ENCODE peak calls at places on chromosome 10, in seven cellular contexts. One of them, this sample, is unnamed.

GRCh38 chr10:36765777-36766176 is 359.6 kb upstream of the ANKRD30A start:
- DNase-seq in Panc1: no peak
- DNase-seq in RWPE1: no peak
- DNase-seq in CD4-positive, alpha-beta T cell: no peak
- DNase-seq in epithelial cell of proximal tubule: no peak
- DNase-seq in cardiac muscle cell: no peak
- DNase-seq in colonic mucosa: no peak
- DNase-seq in this sample: no peak

GRCh38 chr10:99393036-99393435 is 37.4 kb downstream of the GOT1 start:
- DNase-seq in Panc1: no peak
- DNase-seq in RWPE1: peak
- DNase-seq in CD4-positive, alpha-beta T cell: no peak
- DNase-seq in epithelial cell of proximal tubule: no peak
- DNase-seq in cardiac muscle cell: no peak
- DNase-seq in colonic mucosa: no peak
- DNase-seq in this sample: no peak

GRCh38 chr10:106573106-106573505 is 591.4 kb downstream of the SORCS1 start:
- DNase-seq in Panc1: no peak
- DNase-seq in RWPE1: peak
- DNase-seq in CD4-positive, alpha-beta T cell: no peak
- DNase-seq in epithelial cell of proximal tubule: no peak
- DNase-seq in cardiac muscle cell: no peak
- DNase-seq in colonic mucosa: no peak
- DNase-seq in this sample: no peak

GRCh38 chr10:92822060-92822634 is 26.2 kb upstream of the EXOC6 start:
- DNase-seq in Panc1: no peak
- DNase-seq in RWPE1: peak
- DNase-seq in CD4-positive, alpha-beta T cell: no peak
- DNase-seq in epithelial cell of proximal tubule: no peak
- DNase-seq in cardiac muscle cell: no peak
- DNase-seq in colonic mucosa: no peak
- DNase-seq in this sample: no peak

GRCh38 chr10:112509558-112510299 is 62.7 kb downstream of the VTI1A start:
- DNase-seq in Panc1: no peak
- DNase-seq in RWPE1: no peak
- DNase-seq in CD4-positive, alpha-beta T cell: no peak
- DNase-seq in epithelial cell of proximal tubule: no peak
- DNase-seq in cardiac muscle cell: no peak
- DNase-seq in colonic mucosa: no peak
- DNase-seq in this sample: no peak

GRCh38 chr10:16819026-16819425 is 1.8 kb upstream of the RSU1 start:
- DNase-seq in Panc1: no peak
- DNase-seq in RWPE1: no peak
- DNase-seq in CD4-positive, alpha-beta T cell: no peak
- DNase-seq in epithelial cell of proximal tubule: no peak
- DNase-seq in cardiac muscle cell: no peak
- DNase-seq in colonic mucosa: no peak
- DNase-seq in this sample: no peak

GRCh38 chr10:25766687-25767221 is 167.3 kb upstream of the MYO3A start:
- DNase-seq in Panc1: no peak
- DNase-seq in RWPE1: no peak
- DNase-seq in CD4-positive, alpha-beta T cell: no peak
- DNase-seq in epithelial cell of proximal tubule: no peak
- DNase-seq in cardiac muscle cell: peak
- DNase-seq in colonic mucosa: no peak
- DNase-seq in this sample: no peak

GRCh38 chr10:6311700-6312330 is 109.1 kb downstream of the PFKFB3 start:
- DNase-seq in Panc1: no peak
- DNase-seq in RWPE1: no peak
- DNase-seq in CD4-positive, alpha-beta T cell: no peak
- DNase-seq in epithelial cell of proximal tubule: no peak
- DNase-seq in cardiac muscle cell: peak
- DNase-seq in colonic mucosa: no peak
- DNase-seq in this sample: no peak

GRCh38 chr10:58782876-58783859 is 270.5 kb downstream of the BICC1 start:
- DNase-seq in Panc1: no peak
- DNase-seq in RWPE1: no peak
- DNase-seq in CD4-positive, alpha-beta T cell: no peak
- DNase-seq in epithelial cell of proximal tubule: no peak
- DNase-seq in cardiac muscle cell: peak
- DNase-seq in colonic mucosa: peak
- DNase-seq in this sample: no peak

GRCh38 chr10:75073442-75073841 is 38.0 kb upstream of the SAMD8 start:
- DNase-seq in Panc1: no peak
- DNase-seq in RWPE1: no peak
- DNase-seq in CD4-positive, alpha-beta T cell: no peak
- DNase-seq in epithelial cell of proximal tubule: no peak
- DNase-seq in cardiac muscle cell: no peak
- DNase-seq in colonic mucosa: no peak
- DNase-seq in this sample: no peak

GRCh38 chr10:3475367-3475766 is 302.8 kb upstream of the PITRM1 start:
- DNase-seq in Panc1: no peak
- DNase-seq in RWPE1: no peak
- DNase-seq in CD4-positive, alpha-beta T cell: no peak
- DNase-seq in epithelial cell of proximal tubule: no peak
- DNase-seq in cardiac muscle cell: no peak
- DNase-seq in colonic mucosa: no peak
- DNase-seq in this sample: no peak

GRCh38 chr10:131779661-131780394 is 121.0 kb upstream of the PPP2R2D start:
- DNase-seq in Panc1: no peak
- DNase-seq in RWPE1: no peak
- DNase-seq in CD4-positive, alpha-beta T cell: no peak
- DNase-seq in epithelial cell of proximal tubule: no peak
- DNase-seq in cardiac muscle cell: no peak
- DNase-seq in colonic mucosa: no peak
- DNase-seq in this sample: no peak

GRCh38 chr10:107148906-107149305 is 15.6 kb downstream of the SORCS1 start:
- DNase-seq in Panc1: no peak
- DNase-seq in RWPE1: no peak
- DNase-seq in CD4-positive, alpha-beta T cell: no peak
- DNase-seq in epithelial cell of proximal tubule: no peak
- DNase-seq in cardiac muscle cell: no peak
- DNase-seq in colonic mucosa: no peak
- DNase-seq in this sample: no peak

GRCh38 chr10:72642318-72642717 is 16.4 kb upstream of the MICU1 start:
- DNase-seq in Panc1: no peak
- DNase-seq in RWPE1: no peak
- DNase-seq in CD4-positive, alpha-beta T cell: no peak
- DNase-seq in epithelial cell of proximal tubule: no peak
- DNase-seq in cardiac muscle cell: no peak
- DNase-seq in colonic mucosa: no peak
- DNase-seq in this sample: no peak

GRCh38 chr10:128069351-128070051 is 56.7 kb downstream of the MKI67 start:
- DNase-seq in Panc1: peak
- DNase-seq in RWPE1: peak
- DNase-seq in CD4-positive, alpha-beta T cell: peak
- DNase-seq in epithelial cell of proximal tubule: peak
- DNase-seq in cardiac muscle cell: peak
- DNase-seq in colonic mucosa: peak
- DNase-seq in this sample: peak

GRCh38 chr10:95260397-95260881 is 30.4 kb downstream of the PDLIM1 start:
- DNase-seq in Panc1: peak
- DNase-seq in RWPE1: peak
- DNase-seq in CD4-positive, alpha-beta T cell: no peak
- DNase-seq in epithelial cell of proximal tubule: peak
- DNase-seq in cardiac muscle cell: peak
- DNase-seq in colonic mucosa: peak
- DNase-seq in this sample: no peak

GRCh38 chr10:100811752-100812750 is 66.7 kb downstream of the PAX2 start:
- DNase-seq in Panc1: no peak
- DNase-seq in RWPE1: no peak
- DNase-seq in CD4-positive, alpha-beta T cell: no peak
- DNase-seq in epithelial cell of proximal tubule: no peak
- DNase-seq in cardiac muscle cell: no peak
- DNase-seq in colonic mucosa: no peak
- DNase-seq in this sample: no peak

GRCh38 chr10:32790483-32790882 is 167.5 kb downstream of the ITGB1 start:
- DNase-seq in Panc1: no peak
- DNase-seq in RWPE1: no peak
- DNase-seq in CD4-positive, alpha-beta T cell: no peak
- DNase-seq in epithelial cell of proximal tubule: no peak
- DNase-seq in cardiac muscle cell: no peak
- DNase-seq in colonic mucosa: no peak
- DNase-seq in this sample: no peak

GRCh38 chr10:51176976-51177690 is 102.8 kb downstream of the PRKG1 start:
- DNase-seq in Panc1: no peak
- DNase-seq in RWPE1: peak
- DNase-seq in CD4-positive, alpha-beta T cell: no peak
- DNase-seq in epithelial cell of proximal tubule: no peak
- DNase-seq in cardiac muscle cell: no peak
- DNase-seq in colonic mucosa: no peak
- DNase-seq in this sample: no peak

GRCh38 chr10:44267007-44267406 is 117.9 kb downstream of the CXCL12 start:
- DNase-seq in Panc1: no peak
- DNase-seq in RWPE1: no peak
- DNase-seq in CD4-positive, alpha-beta T cell: no peak
- DNase-seq in epithelial cell of proximal tubule: no peak
- DNase-seq in cardiac muscle cell: no peak
- DNase-seq in colonic mucosa: no peak
- DNase-seq in this sample: no peak

DNA sequence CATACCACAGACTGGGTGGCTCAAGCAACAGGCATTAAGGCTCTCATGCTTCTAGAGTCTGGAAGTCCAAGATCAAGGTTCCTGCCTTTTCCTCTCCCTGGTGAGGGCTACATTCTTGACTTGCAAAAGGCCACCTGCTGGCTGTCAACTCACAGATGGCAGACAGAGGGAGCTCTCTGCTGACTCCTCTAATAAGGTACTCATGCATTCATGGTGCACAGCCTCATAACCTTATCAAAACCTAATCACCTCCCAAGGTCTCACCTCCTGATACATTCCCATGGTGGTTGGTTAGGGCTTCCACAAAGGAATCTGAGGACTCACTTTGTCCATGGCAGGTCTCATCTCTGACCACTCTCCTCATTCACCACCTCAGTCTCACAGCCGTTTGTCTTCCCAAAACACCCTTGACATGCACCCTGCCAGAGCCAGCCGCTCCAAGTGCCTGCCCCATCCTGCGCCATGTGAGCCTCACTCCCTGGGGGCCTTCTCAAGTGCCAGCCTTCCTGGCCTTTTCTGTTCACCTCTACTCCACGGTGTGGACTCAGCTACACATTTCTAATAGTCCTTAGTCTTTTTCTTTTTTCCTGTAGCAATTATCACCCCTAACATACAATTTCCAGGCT is 400.3 kb upstream of the ADARB2 start:
- DNase-seq in Panc1: no peak
- DNase-seq in RWPE1: peak
- DNase-seq in CD4-positive, alpha-beta T cell: no peak
- DNase-seq in epithelial cell of proximal tubule: no peak
- DNase-seq in cardiac muscle cell: peak
- DNase-seq in colonic mucosa: no peak
- DNase-seq in this sample: no peak
- TF ChIP-seq CTCF in Panc1: peak
- TF ChIP-seq CTCF in RWPE1: no peak
- TF ChIP-seq CTCF in CD4-positive, alpha-beta T cell: no peak
- TF ChIP-seq CTCF in epithelial cell of proximal tubule: peak
- TF ChIP-seq CTCF in cardiac muscle cell: no peak
- TF ChIP-seq CTCF in colonic mucosa: no peak
- TF ChIP-seq CTCF in this sample: peak

GRCh38 chr10:89954787-89955566 is 253.6 kb downstream of the KIF20B start:
- DNase-seq in Panc1: no peak
- DNase-seq in RWPE1: peak
- DNase-seq in CD4-positive, alpha-beta T cell: no peak
- DNase-seq in epithelial cell of proximal tubule: no peak
- DNase-seq in cardiac muscle cell: no peak
- DNase-seq in colonic mucosa: no peak
- DNase-seq in this sample: no peak
- TF ChIP-seq CTCF in Panc1: peak
- TF ChIP-seq CTCF in RWPE1: peak
- TF ChIP-seq CTCF in CD4-positive, alpha-beta T cell: no peak
- TF ChIP-seq CTCF in epithelial cell of proximal tubule: peak
- TF ChIP-seq CTCF in cardiac muscle cell: peak
- TF ChIP-seq CTCF in colonic mucosa: no peak
- TF ChIP-seq CTCF in this sample: peak

GRCh38 chr10:104301907-104302690 is 33.1 kb downstream of the GSTO2 start:
- DNase-seq in Panc1: no peak
- DNase-seq in RWPE1: no peak
- DNase-seq in CD4-positive, alpha-beta T cell: no peak
- DNase-seq in epithelial cell of proximal tubule: no peak
- DNase-seq in cardiac muscle cell: no peak
- DNase-seq in colonic mucosa: no peak
- DNase-seq in this sample: no peak
- TF ChIP-seq CTCF in Panc1: peak
- TF ChIP-seq CTCF in RWPE1: no peak
- TF ChIP-seq CTCF in CD4-positive, alpha-beta T cell: no peak
- TF ChIP-seq CTCF in epithelial cell of proximal tubule: peak
- TF ChIP-seq CTCF in cardiac muscle cell: no peak
- TF ChIP-seq CTCF in colonic mucosa: no peak
- TF ChIP-seq CTCF in this sample: no peak

GRCh38 chr10:27240891-27241639 is 468 bp upstream of the ACBD5 start:
- DNase-seq in Panc1: no peak
- DNase-seq in RWPE1: no peak
- DNase-seq in CD4-positive, alpha-beta T cell: no peak
- DNase-seq in epithelial cell of proximal tubule: no peak
- DNase-seq in cardiac muscle cell: peak
- DNase-seq in colonic mucosa: peak
- DNase-seq in this sample: no peak

GRCh38 chr10:27240212-27240890 is at the start of gene ACBD5:
- DNase-seq in Panc1: no peak
- DNase-seq in RWPE1: peak
- DNase-seq in CD4-positive, alpha-beta T cell: peak
- DNase-seq in epithelial cell of proximal tubule: no peak
- DNase-seq in cardiac muscle cell: peak
- DNase-seq in colonic mucosa: peak
- DNase-seq in this sample: peak

GRCh38 chr10:27242951-27243551 is 2.5 kb upstream of the ACBD5 start:
- DNase-seq in Panc1: no peak
- DNase-seq in RWPE1: peak
- DNase-seq in CD4-positive, alpha-beta T cell: peak
- DNase-seq in epithelial cell of proximal tubule: no peak
- DNase-seq in cardiac muscle cell: peak
- DNase-seq in colonic mucosa: peak
- DNase-seq in this sample: no peak

GRCh38 chr10:27242473-27242950 is 1.9 kb upstream of the ACBD5 start:
- DNase-seq in Panc1: no peak
- DNase-seq in RWPE1: no peak
- DNase-seq in CD4-positive, alpha-beta T cell: no peak
- DNase-seq in epithelial cell of proximal tubule: no peak
- DNase-seq in cardiac muscle cell: no peak
- DNase-seq in colonic mucosa: no peak
- DNase-seq in this sample: no peak

GRCh38 chr10:27241640-27242472 is 1.3 kb upstream of the ACBD5 start:
- DNase-seq in Panc1: peak
- DNase-seq in RWPE1: peak
- DNase-seq in CD4-positive, alpha-beta T cell: peak
- DNase-seq in epithelial cell of proximal tubule: peak
- DNase-seq in cardiac muscle cell: peak
- DNase-seq in colonic mucosa: peak
- DNase-seq in this sample: peak
- TF ChIP-seq CTCF in Panc1: no peak
- TF ChIP-seq CTCF in RWPE1: peak
- TF ChIP-seq CTCF in CD4-positive, alpha-beta T cell: peak
- TF ChIP-seq CTCF in epithelial cell of proximal tubule: peak
- TF ChIP-seq CTCF in cardiac muscle cell: peak
- TF ChIP-seq CTCF in colonic mucosa: no peak
- TF ChIP-seq CTCF in this sample: peak

DNA sequence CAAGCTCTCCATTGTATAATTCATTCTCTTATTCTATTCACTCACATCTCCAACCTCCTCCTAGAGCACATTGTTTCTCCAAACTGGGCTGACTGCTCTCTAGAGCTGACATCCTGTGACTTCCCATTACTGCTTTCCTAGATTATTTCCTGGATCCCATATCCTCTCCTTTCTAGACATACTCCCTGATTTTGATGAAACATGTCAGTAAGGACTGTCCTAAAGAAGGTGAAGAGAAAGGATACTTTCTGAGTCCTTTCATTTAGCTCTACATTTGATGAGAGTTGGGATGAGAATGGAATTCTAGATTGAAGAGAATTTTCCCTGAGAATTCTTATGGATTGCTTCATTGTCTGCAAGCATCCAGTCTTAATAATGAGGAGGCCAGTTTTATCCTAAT is 78.8 kb downstream of the CNNM2 start:
- DNase-seq in Panc1: no peak
- DNase-seq in RWPE1: no peak
- DNase-seq in CD4-positive, alpha-beta T cell: no peak
- DNase-seq in epithelial cell of proximal tubule: no peak
- DNase-seq in cardiac muscle cell: no peak
- DNase-seq in colonic mucosa: no peak
- DNase-seq in this sample: no peak
- TF ChIP-seq CTCF in Panc1: no peak
- TF ChIP-seq CTCF in RWPE1: no peak
- TF ChIP-seq CTCF in CD4-positive, alpha-beta T cell: no peak
- TF ChIP-seq CTCF in epithelial cell of proximal tubule: no peak
- TF ChIP-seq CTCF in cardiac muscle cell: no peak
- TF ChIP-seq CTCF in colonic mucosa: no peak
- TF ChIP-seq CTCF in this sample: no peak